ENCODE peak calls at places on chromosomes 12 and 14, in five cellular contexts. A, O, M, C and Y are unnamed samples.

GRCh38 chr14:101504096-101504948 is 57.0 kb upstream of the DIO3 start:
- DNase-seq in A (no peak), C (no peak), M (no peak), O (peak; percentile 59), Y (peak; percentile 41)

GRCh38 chr12:49335118-49335954 is 1.7 kb downstream of the C1QL4 start:
- DNase-seq in O (peak; percentile 37), C (no peak), M (no peak), A (no peak), Y (no peak)

GRCh38 chr12:86621957-86622356 is 365.8 kb upstream of the MGAT4C start:
- DNase-seq in M (no peak), A (no peak), O (no peak), C (no peak), Y (no peak)

GRCh38 chr14:25011095-25011494 is 38.9 kb downstream of the STXBP6 start:
- DNase-seq in C (no peak), O (no peak), A (no peak), M (no peak), Y (no peak)

GRCh38 chr14:76484355-76484754 is 108.4 kb downstream of the ESRRB start:
- DNase-seq in C (no peak), M (no peak), A (no peak), O (no peak), Y (no peak)

GRCh38 chr12:75329918-75330826 is at the start of gene CAPS2:
- DNase-seq in C (peak; percentile 80), M (peak; percentile 82), O (peak; percentile 92), A (peak; percentile 13), Y (peak; percentile 85)

GRCh38 chr12:62601765-62602444 is 135.3 kb downstream of the MON2 start:
- DNase-seq in O (no peak), A (no peak), C (no peak), M (no peak), Y (no peak)

GRCh38 chr14:68146812-68147211 is 327.2 kb downstream of the RAD51B start:
- DNase-seq in A (no peak), M (no peak), C (peak; percentile 71), O (no peak), Y (no peak)

GRCh38 chr14:84228702-84229101 is 1301.2 kb upstream of the FLRT2 start:
- DNase-seq in C (no peak), O (no peak), M (no peak), A (no peak), Y (no peak)

GRCh38 chr14:76133103-76133502 is 18.6 kb upstream of the GPATCH2L start:
- DNase-seq in M (no peak), C (peak; percentile 30), O (no peak), A (no peak), Y (no peak)

DNA sequence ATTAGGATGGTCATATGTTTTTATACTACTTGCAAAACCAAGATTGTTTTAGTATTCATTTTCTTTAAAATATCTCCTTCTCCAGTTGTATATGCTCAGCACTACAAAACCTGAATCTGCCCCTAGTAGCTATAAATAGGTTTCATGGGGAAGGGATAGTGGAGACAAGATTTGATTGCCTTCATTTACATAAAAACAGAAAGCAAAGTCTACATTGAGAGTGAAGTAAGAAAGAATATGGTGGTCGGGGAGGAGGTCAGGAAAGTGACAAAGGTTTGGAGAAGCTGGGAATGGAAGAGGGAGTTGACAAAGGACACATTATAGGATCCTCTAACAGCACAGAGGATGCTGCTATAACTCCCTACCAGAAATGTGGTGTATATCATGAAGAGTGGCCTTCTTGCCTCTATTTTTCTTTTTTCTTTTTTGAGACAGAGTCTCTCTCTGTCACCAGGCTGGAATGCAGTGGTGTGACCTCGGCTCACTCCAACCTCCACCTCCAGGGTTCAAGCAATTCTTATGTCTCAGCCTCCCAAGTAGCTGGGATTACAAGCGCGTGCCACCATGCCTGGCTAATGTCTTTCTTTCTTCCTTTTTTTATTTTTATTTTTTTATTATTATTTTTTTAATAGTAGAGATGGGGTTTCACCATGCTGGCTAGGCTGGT is 6.6 kb upstream of the LRP6 start:
- DNase-seq in O (no peak), C (peak; percentile 21), A (no peak), M (no peak), Y (no peak)
- H3K4me3 ChIP-seq in O (no peak overlapping the region), C (no peak overlapping the region), A (no peak overlapping the region), M (no peak overlapping the region), Y (no peak overlapping the region)

DNA sequence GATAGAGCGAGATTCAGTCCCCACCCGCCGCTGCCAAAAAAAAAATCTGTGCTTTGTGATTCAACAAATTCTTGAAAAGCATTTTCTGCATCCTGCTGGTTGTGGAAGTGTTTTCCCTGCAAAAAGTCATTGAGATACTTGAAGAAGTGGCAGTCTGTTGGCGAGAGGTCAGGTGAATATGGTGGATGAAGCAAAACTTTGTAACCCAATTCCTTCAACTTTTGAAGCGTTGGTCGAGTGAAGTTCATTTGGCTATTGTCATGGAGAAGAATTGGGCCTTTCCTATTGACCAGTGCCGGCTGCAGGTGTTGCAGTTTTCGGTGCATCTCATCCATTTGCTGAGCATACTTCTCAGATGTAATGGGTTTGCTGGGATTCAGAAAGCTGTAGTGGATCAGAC is 20.9 kb downstream of the SRGAP1 start:
- DNase-seq in A (no peak), O (no peak), C (no peak), M (no peak), Y (no peak)
- H3K27ac ChIP-seq in A (no peak overlapping the region), O (no peak overlapping the region), C (no peak overlapping the region), M (no peak overlapping the region), Y (no peak overlapping the region)

GRCh38 chr12:109418848-109419474 is 58.1 kb downstream of the KCTD10 start:
- DNase-seq in M (no peak), A (no peak), O (no peak), C (no peak), Y (no peak)
- H3K4me3 ChIP-seq in M (no peak overlapping the region), A (no peak overlapping the region), O (no peak overlapping the region), C (no peak overlapping the region), Y (no peak overlapping the region)

DNA sequence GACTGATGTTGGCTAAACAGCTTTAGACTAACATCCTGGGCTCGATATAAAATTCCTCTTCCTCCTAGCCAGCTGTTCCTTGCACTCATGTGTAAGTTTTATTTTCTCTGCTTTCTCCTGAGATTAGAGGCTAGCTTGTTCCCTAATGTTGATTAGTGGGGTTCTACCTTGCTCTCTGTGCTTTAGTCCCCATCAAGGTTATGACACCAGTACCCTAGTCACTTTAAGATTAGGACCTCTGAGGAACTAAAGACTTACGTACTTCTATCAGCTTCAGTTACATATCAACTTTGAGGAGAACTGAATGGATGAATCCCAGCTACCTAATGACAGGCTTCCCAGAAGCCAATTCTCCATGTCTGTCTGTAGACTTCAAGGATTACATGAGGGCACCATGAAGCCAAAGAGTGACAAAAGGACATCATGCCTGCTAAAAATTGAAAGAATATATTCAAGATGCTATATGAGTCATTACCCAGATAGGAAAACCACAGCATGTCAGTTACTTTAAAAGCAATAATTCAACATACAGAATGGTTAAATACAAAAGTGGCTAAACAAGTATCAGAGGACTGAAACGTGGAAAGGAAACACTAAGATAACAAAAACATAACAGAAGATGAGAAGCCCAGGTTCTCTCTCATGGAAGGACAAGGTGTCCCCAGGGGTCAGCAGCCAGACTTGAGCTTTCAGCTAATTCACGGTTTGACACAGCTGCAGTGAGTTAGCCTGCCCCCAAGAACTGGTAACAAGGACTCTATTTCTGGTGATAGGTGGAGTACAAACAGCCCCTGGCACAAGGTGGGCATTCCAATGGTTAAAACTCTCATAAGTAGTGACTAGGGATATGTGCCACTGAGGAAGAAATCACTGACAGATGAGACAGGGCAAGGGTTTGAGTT is 20.4 kb downstream of the ADAM20 start:
- DNase-seq in O (no peak), A (no peak), M (no peak), C (no peak), Y (no peak)
- H3K27ac ChIP-seq in O (no peak overlapping the region), A (no peak overlapping the region), M (no peak overlapping the region), C (no peak overlapping the region), Y (no peak overlapping the region)

GRCh38 chr12:50924439-50925341 is 27.7 kb upstream of the HIGD1C start:
- DNase-seq in M (peak; percentile 95), C (peak; percentile 72), O (peak; percentile 83), A (peak; percentile 42), Y (peak; percentile 94)

GRCh38 chr12:50923361-50924130 is 28.8 kb upstream of the HIGD1C start:
- DNase-seq in A (no peak), O (no peak), C (no peak), M (no peak), Y (no peak)

GRCh38 chr12:50925342-50925651 is 27.0 kb upstream of the HIGD1C start:
- DNase-seq in O (no peak), C (no peak), M (no peak), A (no peak), Y (no peak)

GRCh38 chr12:50924131-50924438 is 28.3 kb upstream of the HIGD1C start:
- DNase-seq in C (no peak), A (no peak), M (no peak), O (no peak), Y (no peak)

GRCh38 chr12:50922820-50923219 is 29.5 kb upstream of the HIGD1C start:
- DNase-seq in O (no peak), M (no peak), A (no peak), C (no peak), Y (no peak)
- H3K4me3 ChIP-seq in O (peak overlapping the region; percentile 69), M (no peak overlapping the region), A (peak overlapping the region; percentile 86), C (no peak overlapping the region), Y (peak overlapping the region; percentile 78)

GRCh38 chr12:117692512-117692911 is 276.3 kb downstream of the KSR2 start:
- DNase-seq in A (no peak), C (no peak), O (no peak), M (no peak), Y (no peak)

GRCh38 chr12:117685115-117685926 is 283.5 kb downstream of the KSR2 start:
- DNase-seq in M (no peak), O (no peak), A (no peak), C (peak; percentile 7), Y (peak; percentile 69)

GRCh38 chr12:117686210-117686609 is 282.6 kb downstream of the KSR2 start:
- DNase-seq in C (no peak), M (no peak), A (no peak), O (no peak), Y (no peak)

GRCh38 chr12:117686911-117687377 is 281.8 kb downstream of the KSR2 start:
- DNase-seq in C (no peak), M (no peak), O (no peak), A (no peak), Y (peak; percentile 70)

GRCh38 chr12:117689857-117690256 is 278.9 kb downstream of the KSR2 start:
- DNase-seq in A (no peak), O (no peak), C (no peak), M (no peak), Y (no peak)
- H3K27ac ChIP-seq in A (no peak overlapping the region), O (no peak overlapping the region), C (no peak overlapping the region), M (no peak overlapping the region), Y (no peak overlapping the region)